ENCODE peak calls at places on chromosomes 12 and 14, in eight cellular contexts. One of them, this sample, is unnamed.

GRCh38 chr14:104316723-104317499 is 178.5 kb downstream of the KIF26A start:
- DNase-seq in AG04450: no peak
- DNase-seq in lung: no peak
- DNase-seq in psoas muscle: no peak
- DNase-seq in aorta: peak
- DNase-seq in left lung: peak
- DNase-seq in A549: no peak
- DNase-seq in RWPE1: no peak
- DNase-seq in this sample: no peak

GRCh38 chr14:100721568-100721967 is 5.1 kb upstream of the DLK1 start:
- DNase-seq in psoas muscle: no peak
- DNase-seq in RWPE1: no peak
- DNase-seq in A549: no peak
- DNase-seq in left lung: peak
- DNase-seq in lung: no peak
- DNase-seq in aorta: no peak
- DNase-seq in AG04450: no peak
- DNase-seq in this sample: no peak

GRCh38 chr14:89543420-89543790 is 126.4 kb upstream of the FOXN3 start:
- DNase-seq in psoas muscle: no peak
- DNase-seq in A549: no peak
- DNase-seq in lung: no peak
- DNase-seq in left lung: no peak
- DNase-seq in AG04450: no peak
- DNase-seq in aorta: no peak
- DNase-seq in RWPE1: no peak
- DNase-seq in this sample: no peak

GRCh38 chr14:75566321-75566720 is 12.1 kb upstream of the FLVCR2 start:
- DNase-seq in A549: no peak
- DNase-seq in aorta: no peak
- DNase-seq in AG04450: no peak
- DNase-seq in lung: no peak
- DNase-seq in left lung: no peak
- DNase-seq in RWPE1: no peak
- DNase-seq in psoas muscle: no peak
- DNase-seq in this sample: peak

GRCh38 chr12:132443091-132443490 is 46.9 kb upstream of the FBRSL1 start:
- DNase-seq in RWPE1: no peak
- DNase-seq in AG04450: no peak
- DNase-seq in aorta: no peak
- DNase-seq in lung: no peak
- DNase-seq in A549: no peak
- DNase-seq in psoas muscle: no peak
- DNase-seq in left lung: peak
- DNase-seq in this sample: no peak

GRCh38 chr14:90536092-90536491 is 139.3 kb downstream of the CALM1 start:
- DNase-seq in RWPE1: no peak
- DNase-seq in A549: no peak
- DNase-seq in left lung: no peak
- DNase-seq in lung: no peak
- DNase-seq in AG04450: no peak
- DNase-seq in psoas muscle: no peak
- DNase-seq in aorta: no peak
- DNase-seq in this sample: no peak

GRCh38 chr12:42887657-42888056 is 298.1 kb upstream of the PRICKLE1 start:
- DNase-seq in AG04450: no peak
- DNase-seq in left lung: no peak
- DNase-seq in RWPE1: no peak
- DNase-seq in lung: no peak
- DNase-seq in psoas muscle: no peak
- DNase-seq in aorta: no peak
- DNase-seq in A549: no peak
- DNase-seq in this sample: no peak

GRCh38 chr12:131242741-131243496 is 289.2 kb downstream of the ADGRD1 start:
- DNase-seq in RWPE1: peak
- DNase-seq in lung: no peak
- DNase-seq in left lung: no peak
- DNase-seq in AG04450: no peak
- DNase-seq in aorta: peak
- DNase-seq in A549: peak
- DNase-seq in psoas muscle: no peak
- DNase-seq in this sample: no peak

GRCh38 chr12:89832336-89832735 is 123.7 kb upstream of the ATP2B1 start:
- DNase-seq in AG04450: no peak
- DNase-seq in left lung: no peak
- DNase-seq in lung: no peak
- DNase-seq in psoas muscle: no peak
- DNase-seq in A549: no peak
- DNase-seq in aorta: no peak
- DNase-seq in RWPE1: no peak
- DNase-seq in this sample: no peak

GRCh38 chr12:96876966-96877365 is 30.1 kb upstream of the NEDD1 start:
- DNase-seq in lung: no peak
- DNase-seq in RWPE1: no peak
- DNase-seq in psoas muscle: no peak
- DNase-seq in aorta: no peak
- DNase-seq in A549: no peak
- DNase-seq in left lung: no peak
- DNase-seq in AG04450: no peak
- DNase-seq in this sample: peak

GRCh38 chr12:19316420-19316819 is 122.9 kb upstream of the AEBP2 start:
- DNase-seq in left lung: no peak
- DNase-seq in AG04450: no peak
- DNase-seq in RWPE1: no peak
- DNase-seq in A549: no peak
- DNase-seq in lung: no peak
- DNase-seq in psoas muscle: no peak
- DNase-seq in aorta: no peak
- DNase-seq in this sample: no peak

GRCh38 chr12:11580125-11580751 is 69.2 kb upstream of the ETV6 start:
- DNase-seq in lung: peak
- DNase-seq in aorta: no peak
- DNase-seq in psoas muscle: no peak
- DNase-seq in left lung: no peak
- DNase-seq in A549: no peak
- DNase-seq in RWPE1: peak
- DNase-seq in AG04450: peak
- DNase-seq in this sample: peak

GRCh38 chr14:81436296-81437138 is 36.4 kb upstream of the STON2 start:
- DNase-seq in psoas muscle: peak
- DNase-seq in A549: peak
- DNase-seq in left lung: peak
- DNase-seq in AG04450: no peak
- DNase-seq in lung: peak
- DNase-seq in aorta: peak
- DNase-seq in RWPE1: peak
- DNase-seq in this sample: no peak

GRCh38 chr12:116278259-116278595 is 734 bp upstream of the MED13L start:
- DNase-seq in RWPE1: no peak
- DNase-seq in A549: no peak
- DNase-seq in AG04450: no peak
- DNase-seq in lung: no peak
- DNase-seq in aorta: no peak
- DNase-seq in psoas muscle: no peak
- DNase-seq in left lung: no peak
- DNase-seq in this sample: no peak
- H3K27ac ChIP-seq in RWPE1: peak
- H3K27ac ChIP-seq in A549: peak
- H3K27ac ChIP-seq in AG04450: no peak
- H3K27ac ChIP-seq in lung: peak
- H3K27ac ChIP-seq in aorta: no peak
- H3K27ac ChIP-seq in psoas muscle: peak
- H3K27ac ChIP-seq in left lung: peak
- H3K27ac ChIP-seq in this sample: peak

DNA sequence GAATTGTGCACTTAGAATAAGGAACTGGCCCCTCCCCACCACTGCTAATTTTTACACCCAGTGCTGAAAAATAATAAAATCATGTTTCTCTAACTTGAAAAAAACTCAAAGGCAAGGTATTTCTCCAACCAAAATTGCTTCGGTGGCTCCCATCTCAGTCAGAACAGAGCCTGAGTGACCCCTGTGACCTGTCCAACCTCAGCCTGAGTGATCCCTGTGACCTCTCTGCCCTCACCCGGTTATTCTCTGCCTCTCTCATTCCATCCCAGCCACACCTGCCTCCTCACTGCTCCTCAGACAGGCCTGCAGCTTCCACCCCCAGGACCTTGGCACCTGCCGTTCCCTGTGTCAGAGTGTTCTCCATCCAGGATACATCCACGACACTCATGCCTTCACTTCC is 5.1 kb downstream of the SLC6A12 start:
- DNase-seq in lung: no peak
- DNase-seq in psoas muscle: no peak
- DNase-seq in aorta: no peak
- DNase-seq in A549: no peak
- DNase-seq in left lung: no peak
- DNase-seq in AG04450: no peak
- DNase-seq in RWPE1: no peak
- DNase-seq in this sample: no peak
- H3K27ac ChIP-seq in lung: no peak
- H3K27ac ChIP-seq in psoas muscle: no peak
- H3K27ac ChIP-seq in aorta: no peak
- H3K27ac ChIP-seq in A549: no peak
- H3K27ac ChIP-seq in left lung: no peak
- H3K27ac ChIP-seq in AG04450: no peak
- H3K27ac ChIP-seq in RWPE1: no peak
- H3K27ac ChIP-seq in this sample: no peak

GRCh38 chr12:95416111-95416636 is 57.8 kb upstream of the METAP2 start:
- DNase-seq in lung: no peak
- DNase-seq in AG04450: no peak
- DNase-seq in psoas muscle: no peak
- DNase-seq in A549: no peak
- DNase-seq in aorta: no peak
- DNase-seq in RWPE1: no peak
- DNase-seq in left lung: no peak
- DNase-seq in this sample: no peak

GRCh38 chr12:95418142-95418541 is 55.8 kb upstream of the METAP2 start:
- DNase-seq in left lung: no peak
- DNase-seq in RWPE1: no peak
- DNase-seq in A549: no peak
- DNase-seq in aorta: no peak
- DNase-seq in psoas muscle: no peak
- DNase-seq in lung: no peak
- DNase-seq in AG04450: no peak
- DNase-seq in this sample: no peak

GRCh38 chr12:95415451-95415850 is 58.5 kb upstream of the METAP2 start:
- DNase-seq in lung: no peak
- DNase-seq in RWPE1: no peak
- DNase-seq in AG04450: no peak
- DNase-seq in A549: no peak
- DNase-seq in aorta: no peak
- DNase-seq in left lung: no peak
- DNase-seq in psoas muscle: no peak
- DNase-seq in this sample: no peak

GRCh38 chr12:95413576-95413975 is 60.4 kb upstream of the METAP2 start:
- DNase-seq in psoas muscle: no peak
- DNase-seq in lung: no peak
- DNase-seq in A549: no peak
- DNase-seq in AG04450: no peak
- DNase-seq in aorta: no peak
- DNase-seq in RWPE1: no peak
- DNase-seq in left lung: no peak
- DNase-seq in this sample: no peak

DNA sequence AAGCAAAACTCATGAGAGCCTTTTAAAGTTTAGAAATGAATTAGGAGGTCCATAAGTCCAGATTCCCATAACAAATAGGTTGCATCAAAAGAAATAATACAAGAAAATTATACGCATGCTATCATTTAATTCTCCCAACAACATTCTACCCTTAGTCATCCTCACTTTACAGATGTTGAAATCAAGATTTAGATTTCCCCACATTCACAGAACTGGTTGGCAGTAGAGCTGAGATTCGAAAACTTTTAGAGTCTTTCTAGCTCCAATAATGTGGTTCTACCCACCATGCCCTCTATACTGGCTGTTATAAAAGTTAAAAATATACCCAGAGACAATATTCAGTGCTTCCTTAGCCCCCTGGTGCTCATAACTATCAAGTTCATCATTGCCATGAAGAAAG is 56.6 kb upstream of the METAP2 start:
- DNase-seq in psoas muscle: no peak
- DNase-seq in lung: no peak
- DNase-seq in A549: no peak
- DNase-seq in RWPE1: no peak
- DNase-seq in aorta: no peak
- DNase-seq in left lung: no peak
- DNase-seq in AG04450: no peak
- DNase-seq in this sample: no peak
- H3K27ac ChIP-seq in psoas muscle: no peak
- H3K27ac ChIP-seq in lung: no peak
- H3K27ac ChIP-seq in A549: no peak
- H3K27ac ChIP-seq in RWPE1: no peak
- H3K27ac ChIP-seq in aorta: peak
- H3K27ac ChIP-seq in left lung: no peak
- H3K27ac ChIP-seq in AG04450: no peak
- H3K27ac ChIP-seq in this sample: no peak

DNA sequence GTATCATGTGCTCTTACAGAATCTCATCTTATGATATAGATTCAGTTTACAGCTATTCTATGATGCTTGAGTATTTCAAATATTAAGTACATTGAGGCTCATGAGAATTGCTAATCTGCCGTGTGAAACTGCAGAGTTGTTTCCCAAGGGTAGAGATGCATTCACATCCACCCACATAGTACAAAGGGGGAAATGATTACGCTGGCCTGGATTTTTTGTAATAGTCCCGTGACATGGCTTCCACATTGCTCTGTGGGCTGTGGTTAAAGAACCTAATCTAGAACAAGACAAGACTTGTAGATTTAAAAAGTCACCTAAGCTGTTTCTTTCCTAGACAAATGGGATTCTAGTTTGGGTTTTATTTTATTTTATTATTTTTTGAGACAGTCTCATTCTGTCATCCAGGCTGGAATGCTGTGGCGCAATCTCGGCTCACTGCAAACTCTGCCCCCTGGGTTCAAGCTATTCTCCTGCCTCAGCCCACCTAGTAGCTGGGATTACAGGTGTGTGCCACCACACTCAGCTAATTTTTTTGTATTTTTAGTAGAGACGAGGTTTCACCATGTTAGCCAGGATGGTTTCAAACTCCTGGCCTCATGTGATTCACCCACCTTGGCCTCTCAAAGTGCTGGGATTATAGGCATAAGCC is 13.0 kb upstream of the RIOX1 start:
- DNase-seq in lung: no peak
- DNase-seq in A549: no peak
- DNase-seq in AG04450: no peak
- DNase-seq in psoas muscle: no peak
- DNase-seq in aorta: no peak
- DNase-seq in RWPE1: peak
- DNase-seq in left lung: no peak
- DNase-seq in this sample: peak
- H3K27ac ChIP-seq in lung: no peak
- H3K27ac ChIP-seq in A549: no peak
- H3K27ac ChIP-seq in AG04450: peak
- H3K27ac ChIP-seq in psoas muscle: no peak
- H3K27ac ChIP-seq in aorta: no peak
- H3K27ac ChIP-seq in RWPE1: peak
- H3K27ac ChIP-seq in left lung: no peak
- H3K27ac ChIP-seq in this sample: peak

GRCh38 chr12:57340104-57340503 is 89.1 kb upstream of the STAC3 start:
- DNase-seq in A549: peak
- DNase-seq in psoas muscle: peak
- DNase-seq in lung: no peak
- DNase-seq in AG04450: peak
- DNase-seq in RWPE1: no peak
- DNase-seq in left lung: no peak
- DNase-seq in aorta: no peak
- DNase-seq in this sample: no peak
- H3K27ac ChIP-seq in A549: peak
- H3K27ac ChIP-seq in psoas muscle: peak
- H3K27ac ChIP-seq in lung: no peak
- H3K27ac ChIP-seq in AG04450: no peak
- H3K27ac ChIP-seq in RWPE1: no peak
- H3K27ac ChIP-seq in left lung: peak
- H3K27ac ChIP-seq in aorta: no peak
- H3K27ac ChIP-seq in this sample: no peak